ENCODE peak calls at places on chromosomes 7 and 10, in seven cellular contexts. U is ovary; B is CD8-positive, alpha-beta T cell; W is ascending aorta; S is neural progenitor cell; C is cardiac muscle cell; J is body of pancreas. G is an unnamed sample.

GRCh38 chr7:133822001-133822641 is 305.0 kb upstream of the LRGUK start:
- DNase-seq in B (no peak), W (no peak), J (no peak), C (no peak), U (no peak), S (no peak), G (no peak)

GRCh38 chr7:81482600-81483186 is 287.2 kb downstream of the HGF start:
- DNase-seq in U (no peak), C (no peak), W (no peak), S (peak; percentile 25), B (no peak), J (no peak), G (no peak)

GRCh38 chr10:16186564-16186963 is 250.2 kb upstream of the PTER start:
- DNase-seq in B (no peak), S (no peak), C (no peak), J (no peak), U (no peak), W (no peak), G (no peak)

GRCh38 chr7:91720255-91720937 is 160.1 kb downstream of the MTERF1 start:
- DNase-seq in C (no peak), U (no peak), W (no peak), J (no peak), B (no peak), S (no peak), G (no peak)

GRCh38 chr7:90210925-90211324 is 615 bp upstream of the STEAP2 start:
- DNase-seq in C (peak; percentile 9), S (no peak), J (peak; percentile 20), U (peak; percentile 58), W (no peak), B (no peak), G (no peak)

GRCh38 chr7:83835424-83835823 is 186.5 kb upstream of the SEMA3E start:
- DNase-seq in U (no peak), J (no peak), W (no peak), C (no peak), S (no peak), B (no peak), G (no peak)

GRCh38 chr10:46557319-46558140 is 1.1 kb upstream of the GPRIN2 start:
- DNase-seq in S (no peak), U (peak; percentile 34), J (peak; percentile 15), C (no peak), B (peak; percentile 10), W (no peak), G (peak; percentile 82)

GRCh38 chr10:56547163-56547562 is 186.1 kb upstream of the ZWINT start:
- DNase-seq in C (peak; percentile 0), U (no peak), W (no peak), B (no peak), J (peak; percentile 31), S (no peak), G (no peak)

GRCh38 chr7:20354825-20355466 is 24.2 kb downstream of the ITGB8 start:
- DNase-seq in J (no peak), C (no peak), B (no peak), W (no peak), S (no peak), U (no peak), G (no peak)

GRCh38 chr10:78619244-78619851 is 449.4 kb upstream of the ZMIZ1 start:
- DNase-seq in C (no peak), W (no peak), J (no peak), B (no peak), U (no peak), S (no peak), G (no peak)

GRCh38 chr7:53473371-53473770 is 437.9 kb downstream of the POM121L12 start:
- DNase-seq in C (no peak), S (no peak), J (no peak), W (no peak), B (no peak), U (no peak), G (no peak)

GRCh38 chr10:129541748-129542487 is 74.9 kb downstream of the MGMT start:
- DNase-seq in J (no peak), C (no peak), W (no peak), S (no peak), B (no peak), U (no peak), G (no peak)

GRCh38 chr7:86911703-86912102 is 147.8 kb downstream of the ELAPOR2 start:
- DNase-seq in J (no peak), U (no peak), B (no peak), S (peak; percentile 10), C (no peak), W (no peak), G (no peak)

GRCh38 chr7:130154501-130155317 is 50.5 kb downstream of the TMEM209 start:
- DNase-seq in C (no peak), U (peak; percentile 18), J (peak; percentile 91), B (no peak), W (no peak), S (peak; percentile 46), G (no peak)

GRCh38 chr7:122166708-122167107 is 22.7 kb upstream of the AASS start:
- DNase-seq in S (no peak), J (no peak), U (no peak), B (no peak), W (no peak), C (no peak), G (no peak)

GRCh38 chr7:6268023-6268908 is 4.2 kb downstream of the CYTH3 start:
- DNase-seq in B (no peak), C (no peak), U (no peak), S (no peak), J (no peak), W (no peak), G (no peak)

GRCh38 chr7:121023683-121024507 is 35.4 kb downstream of the CPED1 start:
- DNase-seq in J (no peak), B (no peak), C (no peak), U (no peak), S (no peak), W (no peak), G (no peak)

GRCh38 chr7:47672966-47673365 is 91.1 kb upstream of the TNS3 start:
- DNase-seq in B (no peak), W (no peak), U (no peak), J (no peak), S (peak; percentile 45), C (no peak), G (no peak)

GRCh38 chr10:16441106-16441850 is 4.5 kb downstream of the PTER start:
- DNase-seq in U (no peak), J (no peak), B (no peak), W (no peak), C (no peak), S (no peak), G (no peak)

GRCh38 chr10:112177247-112177646 is 6.3 kb downstream of the GPAM start:
- DNase-seq in U (no peak), J (no peak), C (peak; percentile 55), B (no peak), S (no peak), W (no peak), G (no peak)

GRCh38 chr10:113493195-113493594 is 59.7 kb upstream of the HABP2 start:
- DNase-seq in C (no peak), U (no peak), B (no peak), S (no peak), W (no peak), J (no peak), G (no peak)

GRCh38 chr7:9264395-9264794 is 831.0 kb downstream of the NXPH1 start:
- DNase-seq in W (no peak), B (no peak), U (no peak), S (no peak), J (no peak), C (no peak), G (no peak)
- H3K9me3 ChIP-seq in W (no peaks in the 10 kb centered on the region), B (no peaks in the 10 kb centered on the region), U (no peaks in the 10 kb centered on the region), S (no peaks in the 10 kb centered on the region), J (no peaks in the 10 kb centered on the region), C (no peaks in the 10 kb centered on the region), G (no peaks in the 10 kb centered on the region)

DNA sequence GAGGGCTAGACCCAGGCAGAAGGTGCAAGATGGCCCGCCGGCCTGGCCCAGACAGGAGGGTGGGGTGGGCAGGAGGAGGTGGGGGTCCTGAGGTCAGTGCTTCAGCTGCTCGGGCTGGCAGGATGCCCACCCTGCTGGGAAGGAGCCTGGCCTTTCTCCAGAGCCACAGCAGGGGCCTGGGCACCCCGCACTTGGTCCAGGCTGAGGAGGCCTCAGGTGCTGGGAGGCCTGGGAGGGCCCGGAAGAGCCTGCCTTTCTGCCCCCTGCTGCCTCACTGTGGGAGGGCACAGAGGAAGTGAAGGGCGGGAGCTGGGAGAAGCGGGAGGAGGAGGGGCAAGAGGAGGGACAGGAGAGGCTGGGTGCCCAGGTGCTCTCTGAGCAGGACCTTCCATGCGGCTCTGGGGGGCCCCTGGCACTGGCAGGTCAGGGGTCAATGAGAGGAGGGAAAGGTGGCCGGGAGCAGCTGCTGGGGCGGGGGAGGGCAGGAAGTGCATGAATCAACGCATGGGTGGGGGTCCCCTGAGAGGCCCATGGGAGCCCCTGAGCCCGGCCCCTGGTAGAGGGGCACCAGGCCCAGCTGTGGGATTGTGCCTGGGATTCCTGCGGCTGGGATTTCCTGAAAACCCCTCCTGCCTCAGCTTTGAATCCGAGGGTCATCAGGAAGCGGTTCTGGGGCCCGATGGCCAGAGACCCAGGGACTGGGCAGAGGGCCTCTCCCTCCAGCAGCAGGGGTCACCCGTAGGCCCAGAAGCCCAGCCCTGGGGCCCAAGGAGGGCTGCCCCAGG is 49.9 kb downstream of the PWWP2B start:
- DNase-seq in J (peak; percentile 83), S (no peak), U (no peak), W (no peak), B (peak; percentile 73), C (peak; percentile 75), G (no peak)
- TF ChIP-seq CTCF in J (peak; percentile 32), S (no peak), U (no peak), W (no peak), B (peak; percentile 30), C (peak; percentile 44), G (peak; percentile 55)

GRCh38 chr7:98534493-98534892 is 82.6 kb upstream of the NPTX2 start:
- DNase-seq in S (no peak), B (no peak), C (no peak), U (no peak), W (no peak), J (no peak), G (no peak)

GRCh38 chr7:98536803-98537202 is 80.3 kb upstream of the NPTX2 start:
- DNase-seq in S (no peak), W (no peak), J (no peak), B (no peak), C (no peak), U (no peak), G (no peak)

GRCh38 chr7:98541101-98541500 is 76.0 kb upstream of the NPTX2 start:
- DNase-seq in C (no peak), J (no peak), U (no peak), W (no peak), S (no peak), B (no peak), G (no peak)

GRCh38 chr7:98539865-98540264 is 77.2 kb upstream of the NPTX2 start:
- DNase-seq in C (no peak), U (no peak), W (no peak), B (no peak), J (no peak), S (no peak), G (no peak)
- H3K9me3 ChIP-seq in C (no peaks in the 10 kb centered on the region), U (no peaks in the 10 kb centered on the region), W (no peaks in the 10 kb centered on the region), B (no peaks in the 10 kb centered on the region), J (no peaks in the 10 kb centered on the region), S (no peaks in the 10 kb centered on the region), G (no peaks in the 10 kb centered on the region)

DNA sequence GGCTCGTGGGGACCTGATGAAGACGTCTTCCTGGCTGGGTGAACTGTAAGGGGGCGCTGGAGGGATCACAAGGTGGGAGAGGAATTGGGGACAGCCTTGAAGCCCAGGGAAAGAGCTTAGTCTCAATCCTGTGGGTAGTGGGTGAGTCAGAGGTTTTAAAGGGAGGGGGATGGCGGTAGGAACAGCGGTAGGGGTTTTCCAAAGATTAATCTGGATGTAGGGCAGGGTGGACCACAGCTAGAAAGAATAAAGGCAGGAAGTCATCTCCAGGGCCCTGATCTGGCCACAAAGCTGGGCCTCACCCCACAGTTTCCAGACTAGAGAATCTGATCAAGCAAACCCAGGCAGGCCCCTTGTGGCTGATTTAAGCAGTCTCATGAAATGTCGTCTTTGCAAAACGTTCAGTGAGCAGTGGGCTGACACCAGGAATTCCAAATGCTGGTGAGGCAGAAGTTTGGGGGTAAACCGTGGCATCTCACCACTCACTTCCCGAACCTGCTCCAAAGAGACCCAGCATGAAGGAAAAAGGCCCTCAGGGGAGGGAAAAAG is 65.3 kb downstream of the CALML3 start:
- DNase-seq in U (no peak), W (no peak), J (no peak), B (no peak), C (no peak), S (no peak), G (no peak)
- TF ChIP-seq CTCF in U (no peak), W (no peak), J (no peak), B (no peak), C (peak; percentile 39), S (peak; percentile 16), G (peak; percentile 20)

G was measured in RWPE2.